ENCODE peak calls at places on chromosomes 11 and 22, in four cellular contexts. One of them, this sample, is unnamed.

GRCh38 chr11:71163371-71163770 is 89.0 kb downstream of the SHANK2 start:
- DNase-seq in astrocyte of the cerebellum: no peak
- DNase-seq in GM04504: no peak
- DNase-seq in GM19239: no peak
- DNase-seq in this sample: no peak

GRCh38 chr22:33000342-33001280 is 57.6 kb downstream of the SYN3 start:
- DNase-seq in GM04504: no peak
- DNase-seq in astrocyte of the cerebellum: peak
- DNase-seq in GM19239: peak
- DNase-seq in this sample: no peak

GRCh38 chr11:110715541-110715940 is 3.3 kb upstream of the ARHGAP20 start:
- DNase-seq in astrocyte of the cerebellum: no peak
- DNase-seq in GM19239: no peak
- DNase-seq in GM04504: no peak
- DNase-seq in this sample: no peak

GRCh38 chr22:19666663-19667593 is 47.4 kb upstream of the SEPTIN5 start:
- DNase-seq in GM04504: no peak
- DNase-seq in astrocyte of the cerebellum: peak
- DNase-seq in GM19239: no peak
- DNase-seq in this sample: no peak

GRCh38 chr11:114447892-114448291 is 8.6 kb downstream of the REXO2 start:
- DNase-seq in GM19239: no peak
- DNase-seq in astrocyte of the cerebellum: no peak
- DNase-seq in GM04504: no peak
- DNase-seq in this sample: no peak

GRCh38 chr11:86068951-86069407 is at the start of gene PICALM:
- DNase-seq in GM04504: peak
- DNase-seq in astrocyte of the cerebellum: peak
- DNase-seq in GM19239: peak
- DNase-seq in this sample: peak

GRCh38 chr22:21632237-21632895 is at the start of gene CCDC116:
- DNase-seq in astrocyte of the cerebellum: no peak
- DNase-seq in GM04504: no peak
- DNase-seq in GM19239: no peak
- DNase-seq in this sample: no peak

GRCh38 chr22:44277404-44278135 is 35.2 kb downstream of the SHISAL1 start:
- DNase-seq in GM19239: no peak
- DNase-seq in GM04504: no peak
- DNase-seq in astrocyte of the cerebellum: no peak
- DNase-seq in this sample: no peak

GRCh38 chr11:78202733-78203167 is 14.0 kb downstream of the USP35 start:
- DNase-seq in GM19239: no peak
- DNase-seq in astrocyte of the cerebellum: no peak
- DNase-seq in GM04504: no peak
- DNase-seq in this sample: no peak

GRCh38 chr11:12430912-12431311 is 53.5 kb downstream of the PARVA start:
- DNase-seq in GM04504: peak
- DNase-seq in astrocyte of the cerebellum: peak
- DNase-seq in GM19239: no peak
- DNase-seq in this sample: no peak

GRCh38 chr22:50197000-50197800 is 3.6 kb upstream of the SELENOO start:
- DNase-seq in GM19239: no peak
- DNase-seq in GM04504: no peak
- DNase-seq in astrocyte of the cerebellum: no peak
- DNase-seq in this sample: no peak

GRCh38 chr22:39205344-39206021 is 39.3 kb downstream of the PDGFB start:
- DNase-seq in GM04504: peak
- DNase-seq in GM19239: no peak
- DNase-seq in astrocyte of the cerebellum: no peak
- DNase-seq in this sample: no peak

GRCh38 chr22:47190276-47190956 is 428.0 kb downstream of the TBC1D22A start:
- DNase-seq in GM19239: no peak
- DNase-seq in astrocyte of the cerebellum: no peak
- DNase-seq in GM04504: no peak
- DNase-seq in this sample: no peak

GRCh38 chr11:67024410-67024809 is 1.5 kb downstream of the SYT12 start:
- DNase-seq in GM04504: no peak
- DNase-seq in GM19239: no peak
- DNase-seq in astrocyte of the cerebellum: no peak
- DNase-seq in this sample: no peak

GRCh38 chr22:48039326-48039725 is 1276.9 kb downstream of the TBC1D22A start:
- DNase-seq in GM19239: no peak
- DNase-seq in GM04504: no peak
- DNase-seq in astrocyte of the cerebellum: no peak
- DNase-seq in this sample: no peak

GRCh38 chr11:8604078-8604723 is 10.2 kb upstream of the STK33 start:
- DNase-seq in GM19239: peak
- DNase-seq in GM04504: peak
- DNase-seq in astrocyte of the cerebellum: peak
- DNase-seq in this sample: no peak

GRCh38 chr11:130634981-130635473 is 186.6 kb downstream of the ADAMTS15 start:
- DNase-seq in astrocyte of the cerebellum: peak
- DNase-seq in GM19239: no peak
- DNase-seq in GM04504: peak
- DNase-seq in this sample: no peak

GRCh38 chr11:88305430-88305829 is 32.1 kb downstream of the CTSC start:
- DNase-seq in GM04504: no peak
- DNase-seq in astrocyte of the cerebellum: no peak
- DNase-seq in GM19239: no peak
- DNase-seq in this sample: no peak

GRCh38 chr11:114291381-114291780 is 4.8 kb upstream of the NNMT start:
- DNase-seq in GM19239: no peak
- DNase-seq in GM04504: peak
- DNase-seq in astrocyte of the cerebellum: peak
- DNase-seq in this sample: no peak

GRCh38 chr11:75421035-75421602 is 11.9 kb downstream of the KLHL35 start:
- DNase-seq in astrocyte of the cerebellum: no peak
- DNase-seq in GM04504: no peak
- DNase-seq in GM19239: no peak
- DNase-seq in this sample: no peak

GRCh38 chr11:1401656-1402221 is 12.0 kb downstream of the BRSK2 start:
- DNase-seq in GM04504: no peak
- DNase-seq in GM19239: peak
- DNase-seq in astrocyte of the cerebellum: peak
- DNase-seq in this sample: no peak

GRCh38 chr22:21690401-21690801 is 24.6 kb downstream of the PPIL2 start:
- DNase-seq in GM19239: peak
- DNase-seq in GM04504: no peak
- DNase-seq in astrocyte of the cerebellum: no peak
- DNase-seq in this sample: no peak

GRCh38 chr11:44615041-44615513 is 49.6 kb downstream of the CD82 start:
- DNase-seq in GM19239: no peak
- DNase-seq in astrocyte of the cerebellum: no peak
- DNase-seq in GM04504: no peak
- DNase-seq in this sample: no peak

GRCh38 chr22:49783926-49784629 is 43.6 kb downstream of the BRD1 start:
- DNase-seq in astrocyte of the cerebellum: no peak
- DNase-seq in GM19239: no peak
- DNase-seq in GM04504: no peak
- DNase-seq in this sample: no peak

GRCh38 chr11:11780843-11781242 is 60.9 kb upstream of the USP47 start:
- DNase-seq in GM19239: no peak
- DNase-seq in GM04504: no peak
- DNase-seq in astrocyte of the cerebellum: no peak
- DNase-seq in this sample: peak

GRCh38 chr11:5204787-5205186 is 4.3 kb upstream of the OR51V1 start:
- DNase-seq in GM19239: peak
- DNase-seq in astrocyte of the cerebellum: peak
- DNase-seq in GM04504: peak
- DNase-seq in this sample: no peak

GRCh38 chr11:75325713-75326438 is 25.6 kb downstream of the ARRB1 start:
- DNase-seq in GM19239: no peak
- DNase-seq in astrocyte of the cerebellum: peak
- DNase-seq in GM04504: peak
- DNase-seq in this sample: no peak

GRCh38 chr22:37818397-37819099 is 4.6 kb upstream of the GALR3 start:
- DNase-seq in GM04504: no peak
- DNase-seq in astrocyte of the cerebellum: no peak
- DNase-seq in GM19239: peak
- DNase-seq in this sample: no peak